ENCODE peak calls at places on chromosome 6, in five cellular contexts. A is body of pancreas, K is tibial nerve, O is GM12878, S is breast epithelium. N is an unnamed sample.

GRCh38 chr6:129331450-129332138 is 378.4 kb downstream of the ARHGAP18 start:
- DNase-seq in A (no peak), K (no peak), O (no peak), S (no peak), N (peak)

GRCh38 chr6:166253277-166254229 is 54.6 kb downstream of the PRR18 start:
- DNase-seq in A (peak), K (no peak), O (no peak), S (no peak), N (no peak)

GRCh38 chr6:106253194-106253593 is 72.4 kb downstream of the ATG5 start:
- DNase-seq in A (no peak), K (no peak), O (no peak), S (no peak), N (peak)

GRCh38 chr6:138403324-138403800 is 661 bp upstream of the HEBP2 start:
- DNase-seq in A (peak), K (no peak), O (no peak), S (no peak), N (peak)

GRCh38 chr6:19851273-19852089 is 14.3 kb downstream of the ID4 start:
- DNase-seq in A (peak), K (peak), O (no peak), S (no peak), N (peak)

GRCh38 chr6:14757014-14757413 is 488.9 kb upstream of the JARID2 start:
- DNase-seq in A (no peak), K (no peak), O (no peak), S (no peak), N (no peak)

GRCh38 chr6:20952605-20953004 is 418.3 kb downstream of the CDKAL1 start:
- DNase-seq in A (no peak), K (no peak), O (no peak), S (no peak), N (peak)

GRCh38 chr6:127519469-127519785 is 292 bp upstream of the MTCL3 start:
- DNase-seq in A (no peak), K (no peak), O (no peak), S (no peak), N (no peak)

GRCh38 chr6:116444092-116444491 is 17.1 kb upstream of the CALHM6 start:
- DNase-seq in A (no peak), K (no peak), O (no peak), S (no peak), N (no peak)

GRCh38 chr6:11425431-11425871 is 112.1 kb upstream of the TMEM170B start:
- DNase-seq in A (no peak), K (no peak), O (no peak), S (no peak), N (no peak)

GRCh38 chr6:1315560-1316386 is 3.9 kb downstream of the FOXQ1 start:
- DNase-seq in A (no peak), K (no peak), O (no peak), S (no peak), N (no peak)

GRCh38 chr6:167731731-167732422 is 94.8 kb upstream of the AFDN start:
- DNase-seq in A (no peak), K (no peak), O (no peak), S (no peak), N (no peak)

GRCh38 chr6:157981395-157982296 is at the start of gene SYNJ2:
- DNase-seq in A (peak), K (no peak), O (no peak), S (peak), N (peak)
- TF ChIP-seq POLR2A in A (peak), K (no peak), O (no peak), S (no peak), N (peak)

DNA sequence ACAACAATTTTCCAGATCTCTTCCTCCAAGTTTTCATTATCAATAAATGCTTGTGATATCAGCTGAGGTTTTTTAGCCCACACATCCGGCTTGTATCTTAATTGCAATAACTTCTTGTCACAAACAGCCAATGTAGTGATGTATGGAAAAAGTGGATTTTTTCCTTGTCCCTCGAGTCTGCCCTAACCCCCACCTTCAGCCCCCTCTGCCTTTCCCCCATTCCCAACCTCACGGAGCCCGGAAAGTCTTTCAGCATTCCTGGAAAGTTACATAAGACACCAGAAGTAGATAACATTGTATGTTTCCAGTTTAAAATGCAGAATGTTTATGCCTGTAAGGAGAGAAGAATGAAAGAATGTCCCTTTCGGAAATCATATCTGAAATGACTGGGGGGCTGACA is 179.2 kb upstream of the PHACTR1 start:
- DNase-seq in A (no peak), K (no peak), O (no peak), S (no peak), N (no peak)
- TF ChIP-seq POLR2A in A (no peak), K (no peak), O (no peak), S (no peak), N (no peak)

GRCh38 chr6:118864330-118865166 is 29.4 kb upstream of the ASF1A start:
- DNase-seq in A (no peak), K (no peak), O (no peak), S (no peak), N (no peak)
- TF ChIP-seq POLR2A in A (no peak), K (no peak), O (no peak), S (no peak), N (no peak)

DNA sequence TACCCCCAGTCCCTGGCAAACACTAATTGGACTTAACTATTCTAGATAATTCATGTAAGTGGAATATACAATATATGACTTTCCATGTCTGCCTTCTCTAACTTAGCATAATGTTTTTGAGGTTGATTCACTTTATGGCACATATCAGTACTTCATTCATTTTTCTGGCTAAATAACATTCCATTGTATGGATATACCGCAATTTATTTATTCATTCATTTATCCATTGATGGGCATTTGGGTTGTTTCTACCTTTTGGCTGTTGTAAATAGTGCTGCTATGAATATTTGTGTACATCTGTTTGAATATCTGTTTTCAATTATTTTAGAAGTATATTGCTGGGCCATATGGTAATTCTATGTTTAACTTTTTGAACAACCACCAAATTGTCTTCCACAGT is 616.3 kb downstream of the UTRN start:
- DNase-seq in A (no peak), K (no peak), O (no peak), S (no peak), N (no peak)
- TF ChIP-seq POLR2A in A (no peak), K (no peak), O (no peak), S (no peak), N (no peak)

DNA sequence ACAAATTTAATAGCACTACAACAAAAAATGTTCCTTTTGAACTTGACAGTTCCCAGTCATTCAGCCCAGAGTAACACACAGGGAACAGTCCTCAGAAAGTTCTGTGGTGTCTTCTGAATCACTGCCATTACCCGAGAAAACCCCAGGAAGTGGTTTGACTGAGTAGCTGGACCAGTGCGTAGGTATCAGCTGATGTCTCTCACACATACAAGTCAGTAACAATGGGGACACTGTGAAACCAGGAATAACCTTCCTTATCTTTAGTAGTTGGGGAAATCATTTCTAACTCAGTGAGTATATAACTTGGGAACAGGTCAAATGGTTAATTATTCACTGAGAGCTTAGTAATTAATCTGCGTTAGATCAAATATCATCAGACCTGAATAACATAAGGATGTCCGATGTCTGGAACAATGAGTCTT is 73.1 kb downstream of the HIVEP2 start:
- DNase-seq in A (peak), K (peak), O (no peak), S (peak), N (peak)
- TF ChIP-seq POLR2A in A (no peak), K (no peak), O (no peak), S (no peak), N (no peak)

DNA sequence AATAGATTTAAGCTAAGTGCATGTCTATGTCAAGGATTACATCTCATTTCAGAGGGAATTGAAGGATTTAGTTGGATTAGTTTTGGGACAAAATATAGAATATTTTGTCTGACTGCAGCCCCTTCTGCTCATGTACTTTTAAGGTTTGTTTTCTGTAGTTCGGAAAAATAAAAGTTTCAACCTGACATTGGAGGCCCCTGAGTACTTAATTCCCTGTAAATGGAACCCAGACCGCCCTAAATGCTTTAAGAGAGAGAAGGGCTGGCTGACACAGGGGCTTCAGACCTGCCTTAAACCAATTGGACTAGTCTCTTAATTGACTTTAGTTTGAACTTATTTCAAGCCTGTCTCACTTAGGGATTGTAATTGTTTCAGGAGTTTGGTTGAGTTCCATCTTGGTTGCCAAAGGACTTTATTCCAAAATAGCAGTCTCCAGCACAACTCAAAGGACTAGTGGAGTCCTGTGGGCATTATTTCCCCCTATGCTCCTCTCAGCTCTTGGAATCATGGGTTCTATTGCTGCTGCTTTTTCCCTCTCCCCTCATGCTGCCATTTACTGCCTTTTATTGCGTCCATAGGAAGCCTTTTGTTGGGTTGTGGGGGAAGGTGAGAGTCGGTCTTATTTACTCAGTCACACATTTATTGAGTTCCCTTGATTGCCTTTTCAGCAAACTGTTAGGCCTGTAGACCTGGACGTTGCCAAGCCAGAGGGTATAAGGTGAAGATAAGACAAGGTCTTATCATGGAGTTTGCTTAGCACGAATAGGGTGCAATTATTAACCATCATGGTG is 14.5 kb downstream of the BRD2 start:
- DNase-seq in A (no peak), K (no peak), O (no peak), S (no peak), N (no peak)
- TF ChIP-seq POLR2A in A (no peak), K (no peak), O (no peak), S (no peak), N (no peak)

N was measured in H54.